ENCODE peak calls at places on chromosomes 6 and 20, in six cellular contexts. One of them, this sample, is unnamed.

GRCh38 chr6:116450769-116451740 is 10.1 kb upstream of the CALHM6 start:
- DNase-seq in NCI-H1436: no peak
- DNase-seq in psoas muscle: no peak
- DNase-seq in amygdala: no peak
- DNase-seq in NCI-H774: no peak
- DNase-seq in body of pancreas: peak; percentile 53
- DNase-seq in this sample: peak; percentile 32

GRCh38 chr20:46648903-46649649 is 2.2 kb downstream of the SLC13A3 start:
- DNase-seq in amygdala: no peak
- DNase-seq in psoas muscle: no peak
- DNase-seq in body of pancreas: no peak
- DNase-seq in NCI-H774: no peak
- DNase-seq in NCI-H1436: no peak
- DNase-seq in this sample: no peak

GRCh38 chr20:34562643-34563042 is 4.1 kb downstream of the MAP1LC3A start:
- DNase-seq in amygdala: no peak
- DNase-seq in NCI-H774: peak; percentile 9
- DNase-seq in psoas muscle: no peak
- DNase-seq in body of pancreas: peak; percentile 35
- DNase-seq in NCI-H1436: no peak
- DNase-seq in this sample: peak; percentile 33

GRCh38 chr20:1933465-1933870 is 38.3 kb downstream of the SIRPA start:
- DNase-seq in NCI-H1436: no peak
- DNase-seq in psoas muscle: peak; percentile 68
- DNase-seq in NCI-H774: no peak
- DNase-seq in amygdala: no peak
- DNase-seq in body of pancreas: peak; percentile 43
- DNase-seq in this sample: no peak

GRCh38 chr20:4883051-4883450 is 118.3 kb downstream of the SLC23A2 start:
- DNase-seq in NCI-H1436: no peak
- DNase-seq in amygdala: no peak
- DNase-seq in psoas muscle: no peak
- DNase-seq in body of pancreas: no peak
- DNase-seq in NCI-H774: no peak
- DNase-seq in this sample: no peak

GRCh38 chr6:110518281-110518623 is 41.8 kb upstream of the SLC22A16 start:
- DNase-seq in NCI-H1436: no peak
- DNase-seq in amygdala: no peak
- DNase-seq in psoas muscle: no peak
- DNase-seq in body of pancreas: no peak
- DNase-seq in NCI-H774: no peak
- DNase-seq in this sample: no peak

GRCh38 chr6:36227379-36228344 is 31.1 kb downstream of the BRPF3 start:
- DNase-seq in NCI-H774: no peak
- DNase-seq in amygdala: no peak
- DNase-seq in psoas muscle: no peak
- DNase-seq in body of pancreas: no peak
- DNase-seq in NCI-H1436: peak; percentile 28
- DNase-seq in this sample: peak; percentile 69

GRCh38 chr6:113128020-113128419 is 729.1 kb upstream of the MARCKS start:
- DNase-seq in psoas muscle: no peak
- DNase-seq in NCI-H774: no peak
- DNase-seq in NCI-H1436: no peak
- DNase-seq in body of pancreas: no peak
- DNase-seq in amygdala: no peak
- DNase-seq in this sample: no peak

GRCh38 chr6:6694368-6694780 is 105.9 kb downstream of the LY86 start:
- DNase-seq in body of pancreas: no peak
- DNase-seq in NCI-H774: no peak
- DNase-seq in psoas muscle: no peak
- DNase-seq in NCI-H1436: no peak
- DNase-seq in amygdala: no peak
- DNase-seq in this sample: no peak

GRCh38 chr20:7031222-7031621 is 263.7 kb downstream of the BMP2 start:
- DNase-seq in psoas muscle: no peak
- DNase-seq in body of pancreas: no peak
- DNase-seq in NCI-H1436: no peak
- DNase-seq in amygdala: no peak
- DNase-seq in NCI-H774: no peak
- DNase-seq in this sample: no peak

GRCh38 chr6:152529364-152529763 is 107.8 kb downstream of the SYNE1 start:
- DNase-seq in amygdala: no peak
- DNase-seq in NCI-H774: no peak
- DNase-seq in psoas muscle: no peak
- DNase-seq in NCI-H1436: no peak
- DNase-seq in body of pancreas: no peak
- DNase-seq in this sample: no peak

GRCh38 chr6:38587766-38588362 is 51.9 kb downstream of the BTBD9 start:
- DNase-seq in NCI-H1436: no peak
- DNase-seq in body of pancreas: no peak
- DNase-seq in NCI-H774: no peak
- DNase-seq in psoas muscle: no peak
- DNase-seq in amygdala: no peak
- DNase-seq in this sample: no peak

GRCh38 chr6:37994238-37994637 is 174.7 kb downstream of the ZFAND3 start:
- DNase-seq in NCI-H774: no peak
- DNase-seq in NCI-H1436: peak; percentile 31
- DNase-seq in psoas muscle: no peak
- DNase-seq in amygdala: no peak
- DNase-seq in body of pancreas: no peak
- DNase-seq in this sample: no peak

GRCh38 chr6:143999406-143999805 is 8.7 kb downstream of the PLAGL1 start:
- DNase-seq in NCI-H1436: no peak
- DNase-seq in psoas muscle: no peak
- DNase-seq in NCI-H774: no peak
- DNase-seq in body of pancreas: no peak
- DNase-seq in amygdala: no peak
- DNase-seq in this sample: no peak

GRCh38 chr6:52499026-52499425 is 77.8 kb downstream of the TRAM2 start:
- DNase-seq in amygdala: no peak
- DNase-seq in NCI-H774: no peak
- DNase-seq in NCI-H1436: no peak
- DNase-seq in psoas muscle: no peak
- DNase-seq in body of pancreas: no peak
- DNase-seq in this sample: no peak

GRCh38 chr6:143271024-143271423 is 179.5 kb downstream of the ADAT2 start:
- DNase-seq in NCI-H774: no peak
- DNase-seq in amygdala: no peak
- DNase-seq in psoas muscle: no peak
- DNase-seq in body of pancreas: no peak
- DNase-seq in NCI-H1436: no peak
- DNase-seq in this sample: no peak

GRCh38 chr6:31473780-31474725 is 23.9 kb upstream of the MICB start:
- DNase-seq in NCI-H1436: no peak
- DNase-seq in psoas muscle: no peak
- DNase-seq in NCI-H774: no peak
- DNase-seq in amygdala: no peak
- DNase-seq in body of pancreas: no peak
- DNase-seq in this sample: no peak

GRCh38 chr6:158991017-158991723 is 8.8 kb downstream of the RSPH3 start:
- DNase-seq in body of pancreas: no peak
- DNase-seq in NCI-H1436: no peak
- DNase-seq in NCI-H774: no peak
- DNase-seq in amygdala: no peak
- DNase-seq in psoas muscle: no peak
- DNase-seq in this sample: no peak

GRCh38 chr6:44041461-44042260 is 85.6 kb downstream of the MRPL14 start:
- DNase-seq in NCI-H1436: no peak
- DNase-seq in amygdala: no peak
- DNase-seq in NCI-H774: no peak
- DNase-seq in psoas muscle: no peak
- DNase-seq in body of pancreas: peak; percentile 19
- DNase-seq in this sample: no peak

GRCh38 chr6:154410619-154411044 is 54.0 kb upstream of the IPCEF1 start:
- DNase-seq in NCI-H774: no peak
- DNase-seq in amygdala: no peak
- DNase-seq in NCI-H1436: peak; percentile 48
- DNase-seq in psoas muscle: no peak
- DNase-seq in body of pancreas: peak; percentile 30
- DNase-seq in this sample: no peak

GRCh38 chr20:62719250-62719945 is 10.8 kb downstream of the NTSR1 start:
- DNase-seq in NCI-H1436: no peak
- DNase-seq in NCI-H774: no peak
- DNase-seq in body of pancreas: no peak
- DNase-seq in psoas muscle: no peak
- DNase-seq in amygdala: no peak
- DNase-seq in this sample: no peak

GRCh38 chr6:52839124-52840055 is 1.2 kb downstream of the GSTA5 start:
- DNase-seq in NCI-H1436: no peak
- DNase-seq in body of pancreas: peak; percentile 72
- DNase-seq in psoas muscle: no peak
- DNase-seq in NCI-H774: peak; percentile 3
- DNase-seq in amygdala: no peak
- DNase-seq in this sample: peak; percentile 46

GRCh38 chr20:54172856-54173652 is 732 bp downstream of the CYP24A1 start:
- DNase-seq in psoas muscle: no peak
- DNase-seq in NCI-H1436: no peak
- DNase-seq in body of pancreas: no peak
- DNase-seq in amygdala: no peak
- DNase-seq in NCI-H774: no peak
- DNase-seq in this sample: no peak

GRCh38 chr6:6686748-6687601 is 98.5 kb downstream of the LY86 start:
- DNase-seq in amygdala: no peak
- DNase-seq in NCI-H1436: peak; percentile 98
- DNase-seq in NCI-H774: peak; percentile 96
- DNase-seq in body of pancreas: peak; percentile 100
- DNase-seq in psoas muscle: peak; percentile 95
- DNase-seq in this sample: peak; percentile 69

GRCh38 chr20:25197173-25197869 is 1.8 kb downstream of the ENTPD6 start:
- DNase-seq in NCI-H774: no peak
- DNase-seq in NCI-H1436: peak; percentile 1
- DNase-seq in amygdala: no peak
- DNase-seq in psoas muscle: no peak
- DNase-seq in body of pancreas: no peak
- DNase-seq in this sample: peak; percentile 63

GRCh38 chr6:160519603-160520042 is 144.5 kb downstream of the LPA start:
- DNase-seq in psoas muscle: no peak
- DNase-seq in NCI-H774: no peak
- DNase-seq in body of pancreas: no peak
- DNase-seq in NCI-H1436: no peak
- DNase-seq in amygdala: no peak
- DNase-seq in this sample: no peak

GRCh38 chr20:24868959-24869358 is 80.1 kb upstream of the CST7 start:
- DNase-seq in NCI-H774: no peak
- DNase-seq in NCI-H1436: no peak
- DNase-seq in amygdala: no peak
- DNase-seq in psoas muscle: no peak
- DNase-seq in body of pancreas: no peak
- DNase-seq in this sample: no peak

GRCh38 chr6:68640506-68640875 is 5.4 kb downstream of the ADGRB3 start:
- DNase-seq in NCI-H1436: no peak
- DNase-seq in NCI-H774: no peak
- DNase-seq in psoas muscle: no peak
- DNase-seq in body of pancreas: no peak
- DNase-seq in amygdala: no peak
- DNase-seq in this sample: no peak

GRCh38 chr6:42359021-42359420 is 92.7 kb downstream of the TRERF1 start:
- DNase-seq in NCI-H1436: no peak
- DNase-seq in psoas muscle: no peak
- DNase-seq in body of pancreas: no peak
- DNase-seq in NCI-H774: no peak
- DNase-seq in amygdala: no peak
- DNase-seq in this sample: no peak

GRCh38 chr6:29617782-29618557 is 15.0 kb downstream of the GABBR1 start:
- DNase-seq in amygdala: no peak
- DNase-seq in body of pancreas: no peak
- DNase-seq in NCI-H774: no peak
- DNase-seq in psoas muscle: no peak
- DNase-seq in NCI-H1436: no peak
- DNase-seq in this sample: no peak

GRCh38 chr6:55882731-55883595 is 7.6 kb upstream of the BMP5 start:
- DNase-seq in body of pancreas: no peak
- DNase-seq in NCI-H774: no peak
- DNase-seq in psoas muscle: no peak
- DNase-seq in NCI-H1436: no peak
- DNase-seq in amygdala: no peak
- DNase-seq in this sample: no peak

GRCh38 chr6:35192301-35192860 is 21.4 kb upstream of the SCUBE3 start:
- DNase-seq in NCI-H774: no peak
- DNase-seq in body of pancreas: no peak
- DNase-seq in psoas muscle: no peak
- DNase-seq in NCI-H1436: no peak
- DNase-seq in amygdala: no peak
- DNase-seq in this sample: no peak

GRCh38 chr20:4613718-4614620 is 107.7 kb upstream of the PRND start:
- DNase-seq in NCI-H774: peak; percentile 21
- DNase-seq in psoas muscle: no peak
- DNase-seq in NCI-H1436: no peak
- DNase-seq in amygdala: peak; percentile 65
- DNase-seq in body of pancreas: peak; percentile 53
- DNase-seq in this sample: peak; percentile 33

GRCh38 chr6:47690791-47691190 is 7.6 kb upstream of the ADGRF4 start:
- DNase-seq in NCI-H1436: no peak
- DNase-seq in psoas muscle: no peak
- DNase-seq in body of pancreas: no peak
- DNase-seq in NCI-H774: no peak
- DNase-seq in amygdala: no peak
- DNase-seq in this sample: no peak

GRCh38 chr6:137304020-137304780 is 85.0 kb upstream of the IFNGR1 start:
- DNase-seq in NCI-H1436: no peak
- DNase-seq in psoas muscle: no peak
- DNase-seq in amygdala: no peak
- DNase-seq in body of pancreas: no peak
- DNase-seq in NCI-H774: no peak
- DNase-seq in this sample: no peak

GRCh38 chr20:6882911-6883310 is 115.4 kb downstream of the BMP2 start:
- DNase-seq in NCI-H774: no peak
- DNase-seq in body of pancreas: no peak
- DNase-seq in amygdala: no peak
- DNase-seq in psoas muscle: no peak
- DNase-seq in NCI-H1436: no peak
- DNase-seq in this sample: no peak

GRCh38 chr6:44119704-44120262 is 7.5 kb downstream of the MRPL14 start:
- DNase-seq in NCI-H774: no peak
- DNase-seq in psoas muscle: no peak
- DNase-seq in body of pancreas: no peak
- DNase-seq in NCI-H1436: no peak
- DNase-seq in amygdala: no peak
- DNase-seq in this sample: no peak

GRCh38 chr6:110493253-110493800 is 16.9 kb upstream of the SLC22A16 start:
- DNase-seq in body of pancreas: no peak
- DNase-seq in amygdala: no peak
- DNase-seq in NCI-H1436: peak; percentile 90
- DNase-seq in NCI-H774: peak; percentile 88
- DNase-seq in psoas muscle: no peak
- DNase-seq in this sample: peak; percentile 28

GRCh38 chr6:90386796-90387390 is 90.2 kb upstream of the BACH2 start:
- DNase-seq in NCI-H774: no peak
- DNase-seq in body of pancreas: no peak
- DNase-seq in amygdala: no peak
- DNase-seq in NCI-H1436: no peak
- DNase-seq in psoas muscle: no peak
- DNase-seq in this sample: no peak

This sample was measured in NCI-H510A treated with DMSO at 0.1 percent for 48 hours.